ENCODE peak calls at places on chromosome 4, in eight cellular contexts. O is right atrium auricular region, E is stomach, V is psoas muscle, A is ascending aorta, R is prostate gland, S is lung, Q is K562. G is an unnamed sample. For H3K4me1, the result is how much of the 10 kb centered on the place peaks cover.

GRCh38 chr4:105765690-105766407 is 57.3 kb downstream of the GSTCD start:
- DNase-seq in V (no peak), E (no peak), S (no peak), R (no peak), A (no peak), O (no peak), Q (peak), G (no peak)

GRCh38 chr4:110636677-110637407 is 14.0 kb upstream of the PITX2 start:
- DNase-seq in S (no peak), V (peak), O (no peak), R (no peak), E (no peak), A (no peak), Q (no peak), G (no peak)

GRCh38 chr4:21768349-21769310 is 179.9 kb downstream of the KCNIP4 start:
- DNase-seq in Q (peak), O (no peak), V (no peak), S (no peak), R (peak), A (no peak), E (no peak), G (no peak)

GRCh38 chr4:38614198-38614597 is 49.8 kb upstream of the KLF3 start:
- DNase-seq in A (no peak), O (no peak), R (no peak), E (no peak), Q (no peak), V (no peak), S (no peak), G (no peak)

GRCh38 chr4:125315571-125316390 is 1.0 kb downstream of the FAT4 start:
- DNase-seq in V (peak), A (peak), E (peak), Q (no peak), O (no peak), R (peak), S (peak), G (peak)

GRCh38 chr4:48858130-48858529 is 27.2 kb downstream of the OCIAD1 start:
- DNase-seq in A (no peak), V (no peak), R (no peak), O (no peak), E (no peak), Q (no peak), S (no peak), G (no peak)

GRCh38 chr4:162241857-162242256 is 78.1 kb upstream of the FSTL5 start:
- DNase-seq in Q (no peak), S (no peak), E (no peak), O (no peak), R (no peak), A (no peak), V (no peak), G (no peak)

GRCh38 chr4:11297627-11298026 is 131.1 kb downstream of the HS3ST1 start:
- DNase-seq in E (no peak), O (no peak), V (no peak), A (no peak), Q (no peak), S (no peak), R (no peak), G (no peak)

GRCh38 chr4:110165382-110166285 is 32.8 kb downstream of the ELOVL6 start:
- DNase-seq in Q (peak), O (no peak), R (no peak), E (no peak), V (no peak), S (no peak), A (no peak), G (no peak)

GRCh38 chr4:70838972-70839536 is 636 bp downstream of the GRSF1 start:
- DNase-seq in E (peak), O (peak), R (peak), S (peak), Q (peak), V (peak), A (peak), G (peak)

GRCh38 chr4:19382993-19383392 is 868.7 kb upstream of the SLIT2 start:
- DNase-seq in S (no peak), R (no peak), A (no peak), O (no peak), Q (no peak), V (no peak), E (no peak), G (no peak)

GRCh38 chr4:173333658-173334084 is 487 bp downstream of the HMGB2 start:
- DNase-seq in S (peak), Q (peak), R (peak), E (peak), V (peak), A (peak), O (no peak), G (peak)

GRCh38 chr4:169244210-169244609 is 26.5 kb downstream of the SH3RF1 start:
- DNase-seq in Q (no peak), R (no peak), A (no peak), S (no peak), O (no peak), E (no peak), V (no peak), G (no peak)

GRCh38 chr4:75995727-75996126 is 5.0 kb upstream of the SDAD1 start:
- DNase-seq in R (no peak), V (no peak), O (no peak), Q (peak), S (no peak), E (no peak), A (no peak), G (no peak)

GRCh38 chr4:105586638-105587328 is 34.4 kb downstream of the ARHGEF38 start:
- DNase-seq in S (no peak), R (no peak), V (no peak), E (no peak), Q (no peak), A (no peak), O (no peak), G (no peak)

GRCh38 chr4:16192631-16193483 is 33.4 kb downstream of the TAPT1 start:
- DNase-seq in S (no peak), O (no peak), V (no peak), Q (no peak), E (no peak), R (no peak), A (no peak), G (no peak)

GRCh38 chr4:128384765-128385164 is 97.2 kb upstream of the PGRMC2 start:
- DNase-seq in O (no peak), S (no peak), E (no peak), A (no peak), Q (no peak), R (no peak), V (no peak), G (no peak)

GRCh38 chr4:83125738-83126141 is 11.2 kb upstream of the PLAC8 start:
- DNase-seq in R (no peak), S (no peak), O (no peak), A (no peak), E (peak), V (no peak), Q (no peak), G (no peak)

GRCh38 chr4:4618846-4619245 is 77.0 kb upstream of the STX18 start:
- DNase-seq in V (no peak), Q (no peak), E (no peak), O (no peak), S (no peak), R (no peak), A (no peak), G (no peak)

GRCh38 chr4:158869761-158870160 is 100.9 kb downstream of the FNIP2 start:
- DNase-seq in E (no peak), R (no peak), Q (no peak), S (no peak), A (no peak), O (no peak), V (no peak), G (no peak)

GRCh38 chr4:145804134-145804533 is 124.2 kb downstream of the C4orf51 start:
- DNase-seq in R (peak), V (no peak), A (no peak), O (no peak), Q (no peak), S (no peak), E (no peak), G (no peak)

GRCh38 chr4:45004847-45005565 is 278.6 kb upstream of the GNPDA2 start:
- DNase-seq in S (no peak), Q (no peak), E (no peak), O (no peak), V (no peak), A (no peak), R (no peak), G (no peak)

GRCh38 chr4:102525556-102525955 is 24.4 kb downstream of the NFKB1 start:
- DNase-seq in O (no peak), R (no peak), E (no peak), V (no peak), Q (no peak), S (no peak), A (no peak), G (no peak)
- H3K4me1 ChIP-seq in O (under half), R (under half), E (under half), V (under half), Q (under half), S (under half), A (under half), G (under half)

DNA sequence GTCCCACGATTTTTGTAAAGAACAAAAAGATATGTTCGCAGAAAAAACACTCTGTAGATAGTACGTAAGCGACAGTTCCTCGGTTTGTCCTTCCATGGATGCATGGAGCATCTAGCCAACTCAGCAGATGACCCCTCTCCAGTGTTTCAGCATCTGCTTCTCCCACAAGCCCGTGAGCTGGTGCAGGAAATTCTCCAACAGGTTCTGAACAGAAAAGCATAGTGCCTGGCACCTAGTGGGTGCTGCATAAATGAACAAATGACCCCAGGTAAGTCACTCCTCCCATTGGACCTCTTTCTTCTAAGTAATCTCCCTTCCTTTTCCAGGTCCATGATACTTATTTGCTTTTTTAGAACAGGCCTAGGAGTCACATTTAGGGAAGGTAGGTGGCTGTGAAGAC is 966 bp upstream of the KIAA0232 start:
- DNase-seq in E (no peak), A (peak), S (no peak), O (no peak), V (no peak), R (no peak), Q (no peak), G (no peak)
- H3K4me3 ChIP-seq in E (peak), A (peak), S (no peak), O (no peak), V (peak), R (no peak), Q (no peak), G (no peak)

GRCh38 chr4:40719008-40719623 is 30.6 kb upstream of the NSUN7 start:
- DNase-seq in V (no peak), S (no peak), E (no peak), Q (no peak), R (peak), A (no peak), O (no peak), G (peak)

GRCh38 chr4:40720931-40721330 is 28.8 kb upstream of the NSUN7 start:
- DNase-seq in S (no peak), R (no peak), Q (no peak), V (no peak), E (no peak), O (no peak), A (no peak), G (no peak)

GRCh38 chr4:40721730-40722171 is 28.0 kb upstream of the NSUN7 start:
- DNase-seq in A (no peak), R (no peak), O (no peak), E (no peak), S (no peak), Q (no peak), V (no peak), G (no peak)

GRCh38 chr4:40718571-40718970 is 31.2 kb upstream of the NSUN7 start:
- DNase-seq in R (peak), Q (no peak), S (no peak), A (no peak), O (no peak), E (peak), V (no peak), G (no peak)

DNA sequence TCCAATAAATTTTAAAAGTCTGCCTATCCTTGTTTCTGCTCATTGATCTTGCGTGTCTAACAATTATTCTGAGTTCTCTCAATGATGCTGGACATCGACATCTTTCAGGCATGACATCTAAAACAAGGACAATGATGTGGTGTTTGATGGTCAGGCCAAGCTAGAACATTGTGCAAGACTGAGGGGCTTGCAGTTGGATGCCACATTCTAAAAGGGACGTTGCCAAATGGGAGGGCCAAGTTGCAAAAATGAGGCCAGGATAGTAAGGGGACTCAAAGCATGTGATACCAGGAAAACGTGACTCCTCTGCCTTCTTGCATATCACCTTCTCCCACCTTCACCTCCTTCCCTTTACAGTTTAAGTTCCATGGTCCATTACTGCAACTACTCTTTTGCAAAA is 29.4 kb upstream of the NSUN7 start:
- DNase-seq in O (no peak), A (no peak), R (no peak), V (no peak), E (no peak), S (no peak), Q (no peak), G (no peak)
- H3K4me1 ChIP-seq in O (under half), A (under half), R (under half), V (under half), E (under half), S (under half), Q (under half), G (under half)

DNA sequence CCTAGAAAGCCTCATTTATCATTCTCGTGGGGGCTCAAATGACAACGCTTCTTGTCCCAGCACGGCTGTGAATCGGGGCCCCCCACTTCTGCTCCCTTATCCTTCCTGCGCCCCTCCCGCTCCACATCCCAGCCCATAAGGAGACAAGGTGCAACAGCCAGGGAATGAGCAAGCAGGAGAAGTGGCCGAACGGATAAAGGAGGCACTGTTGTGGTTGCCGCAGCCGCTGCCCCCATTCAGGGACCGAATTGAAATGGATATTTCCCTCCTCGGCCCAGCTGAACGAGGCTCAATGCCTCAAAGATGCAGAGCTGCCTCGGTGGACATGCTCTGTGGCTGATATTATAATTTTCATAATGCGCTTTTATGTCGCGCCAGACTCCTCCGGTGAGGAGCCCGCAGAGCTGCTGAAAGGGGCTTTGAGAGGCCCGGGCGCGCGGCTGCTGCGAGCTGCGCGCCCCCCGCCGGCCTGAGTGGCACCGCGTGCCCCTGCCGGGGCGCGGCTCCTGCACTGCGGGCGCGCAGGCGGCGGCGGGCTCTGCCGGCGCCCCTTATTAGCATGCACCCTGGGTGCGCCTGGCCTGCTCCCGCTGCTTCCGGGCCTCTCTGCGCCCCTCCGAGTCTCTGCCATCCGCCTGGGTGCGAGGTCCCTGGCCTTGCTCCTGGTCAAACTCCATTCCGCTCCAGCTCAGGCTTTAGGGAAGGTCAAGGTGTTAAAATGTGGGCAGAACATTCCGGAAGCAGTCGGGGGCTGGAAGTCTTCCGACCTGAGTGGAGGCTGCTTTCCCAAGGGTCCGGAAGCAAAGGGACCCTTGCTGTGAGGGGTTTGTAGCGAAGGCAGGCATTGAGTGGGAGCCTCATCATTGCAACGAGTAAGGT is 68.2 kb upstream of the TMEM33 start:
- DNase-seq in R (no peak), Q (no peak), A (no peak), O (no peak), V (no peak), S (no peak), E (no peak), G (no peak)
- H3K4me3 ChIP-seq in R (no peak), Q (no peak), A (peak), O (no peak), V (no peak), S (no peak), E (no peak), G (no peak)

DNA sequence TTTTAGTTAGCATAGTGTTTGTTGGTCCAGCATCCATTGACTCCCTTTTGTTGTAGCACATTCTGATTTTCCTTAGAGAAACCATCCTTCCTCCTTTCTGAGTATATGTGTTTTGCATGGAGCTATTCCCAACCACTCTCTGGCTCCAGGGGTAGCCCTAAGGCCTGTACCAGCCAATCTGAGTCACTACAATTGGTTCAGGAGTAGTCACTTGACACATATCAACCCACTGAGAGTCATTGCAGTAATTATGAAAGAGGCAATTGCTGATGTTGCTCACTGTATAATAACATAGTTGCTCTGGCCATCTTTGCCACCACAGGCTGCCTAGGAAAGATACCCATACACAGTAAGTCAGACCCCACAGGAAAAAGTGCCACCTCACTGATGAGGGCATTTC is 71.2 kb upstream of the GRID2 start:
- DNase-seq in O (no peak), Q (no peak), V (no peak), A (no peak), R (no peak), S (no peak), E (no peak), G (no peak)
- H3K4me1 ChIP-seq in O (under half), Q (under half), V (under half), A (under half), R (under half), S (under half), E (under half), G (under half)

GRCh38 chr4:93832097-93832496 is 3.5 kb downstream of the ATOH1 start:
- DNase-seq in A (no peak), O (no peak), Q (no peak), R (no peak), E (no peak), S (no peak), V (no peak), G (no peak)

GRCh38 chr4:93828830-93829530 is 427 bp downstream of the ATOH1 start:
- DNase-seq in S (no peak), E (no peak), Q (no peak), R (no peak), O (no peak), V (no peak), A (no peak), G (peak)

GRCh38 chr4:93829531-93830089 is 1.1 kb downstream of the ATOH1 start:
- DNase-seq in A (no peak), V (no peak), R (no peak), O (no peak), E (no peak), Q (no peak), S (no peak), G (no peak)

GRCh38 chr4:93828332-93828829 is at the start of gene ATOH1:
- DNase-seq in E (no peak), Q (no peak), O (no peak), S (no peak), A (no peak), V (no peak), R (no peak), G (no peak)

DNA sequence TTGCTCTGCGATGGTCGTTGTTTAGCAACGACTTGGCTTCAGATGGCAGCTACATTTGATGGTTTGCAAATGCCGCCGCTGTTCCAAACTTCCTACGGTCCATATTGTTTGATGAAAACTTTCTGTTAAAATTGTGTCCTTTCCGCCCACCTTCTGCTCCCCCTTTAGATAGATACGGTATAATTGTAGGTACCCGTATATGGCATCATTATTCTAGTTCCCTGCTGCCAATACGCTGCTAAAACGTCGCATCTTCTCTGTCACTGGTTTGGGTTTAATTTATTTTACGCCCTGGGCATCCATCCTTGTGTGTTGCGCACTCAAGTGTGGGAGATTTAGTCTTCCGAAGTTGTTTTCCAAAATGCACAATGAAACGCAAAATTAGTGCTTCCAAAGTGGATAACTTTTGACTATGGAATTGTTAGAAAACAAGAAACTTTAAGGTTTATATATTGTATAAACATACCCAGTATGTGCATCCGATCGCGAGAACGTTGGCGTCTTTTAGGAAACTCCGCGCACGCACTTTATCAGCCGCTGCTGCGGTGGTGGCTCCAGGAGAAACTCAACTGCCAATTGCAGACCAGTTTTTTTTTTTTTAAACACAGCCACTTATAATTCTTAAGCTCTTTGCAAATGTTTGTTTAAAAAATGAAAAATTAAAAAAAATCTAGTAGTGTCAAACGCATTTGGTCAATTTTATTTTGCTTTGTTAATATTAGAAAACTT is 1.7 kb downstream of the ATOH1 start:
- DNase-seq in A (no peak), E (no peak), R (no peak), S (no peak), O (no peak), Q (no peak), V (no peak), G (no peak)
- H3K4me3 ChIP-seq in A (peak), E (no peak), R (no peak), S (no peak), O (no peak), Q (no peak), V (peak), G (no peak)

GRCh38 chr4:7828011-7828720 is 111.5 kb downstream of the AFAP1 start:
- DNase-seq in R (peak), E (peak), Q (no peak), A (peak), V (peak), S (peak), O (peak), G (no peak)
- H3K4me1 ChIP-seq in R (under half), E (under half), Q (under half), A (under half), V (under half), S (under half), O (under half), G (under half)

GRCh38 chr4:40515398-40516293 is 114.0 kb downstream of the RBM47 start:
- DNase-seq in O (peak), V (peak), E (peak), R (no peak), Q (peak), A (no peak), S (peak), G (peak)

GRCh38 chr4:40511017-40511614 is 118.5 kb downstream of the RBM47 start:
- DNase-seq in O (no peak), E (peak), S (no peak), Q (no peak), R (peak), A (no peak), V (no peak), G (peak)

GRCh38 chr4:40514409-40515025 is 115.1 kb downstream of the RBM47 start:
- DNase-seq in A (no peak), V (no peak), R (peak), O (no peak), Q (peak), E (peak), S (peak), G (peak)

GRCh38 chr4:40516651-40517050 is 113.0 kb downstream of the RBM47 start:
- DNase-seq in Q (no peak), A (no peak), E (peak), V (no peak), O (no peak), R (no peak), S (no peak), G (no peak)

GRCh38 chr4:40515037-40515397 is 114.6 kb downstream of the RBM47 start:
- DNase-seq in V (no peak), Q (no peak), E (peak), S (no peak), A (no peak), O (no peak), R (peak), G (no peak)
- H3K4me3 ChIP-seq in V (no peak), Q (peak), E (peak), S (no peak), A (no peak), O (no peak), R (no peak), G (no peak)